ENCODE peak calls at places on chromosomes 11 and 22, in five cellular contexts. M is cardiac muscle cell; Q is CD8-positive, alpha-beta T cell; F is AG04450; D is IMR-90. X is an unnamed sample.

GRCh38 chr22:40463017-40463631 is 92.7 kb downstream of the SGSM3 start:
- DNase-seq in M (no peak), Q (peak; percentile 57), F (no peak), D (no peak), X (no peak)

GRCh38 chr11:285021-285893 is 3.7 kb upstream of the PGGHG start:
- DNase-seq in M (no peak), Q (peak; percentile 10), F (no peak), D (no peak), X (no peak)

GRCh38 chr11:124725719-124726105 is 14.0 kb upstream of the NRGN start:
- DNase-seq in M (peak; percentile 76), Q (no peak), F (no peak), D (peak; percentile 77), X (no peak)

GRCh38 chr11:68338041-68338800 is 25.8 kb downstream of the LRP5 start:
- DNase-seq in M (no peak), Q (no peak), F (peak; percentile 37), D (peak; percentile 72), X (no peak)

GRCh38 chr22:46352691-46353386 is 17.3 kb downstream of the TRMU start:
- DNase-seq in M (peak; percentile 6), Q (no peak), F (no peak), D (peak; percentile 26), X (no peak)

GRCh38 chr22:20455709-20456063 is 18.1 kb upstream of the SCARF2 start:
- DNase-seq in M (no peak), Q (no peak), F (no peak), D (peak; percentile 24), X (no peak)

GRCh38 chr11:76074178-76075112 is 131.9 kb downstream of the WNT11 start:
- DNase-seq in M (peak; percentile 54), Q (no peak), F (no peak), D (peak; percentile 60), X (no peak)

GRCh38 chr11:96311120-96311568 is 31.9 kb downstream of the MAML2 start:
- DNase-seq in M (peak; percentile 79), Q (no peak), F (no peak), D (peak; percentile 74), X (no peak)

GRCh38 chr11:76543006-76543703 is 98.3 kb downstream of the EMSY start:
- DNase-seq in M (no peak), Q (no peak), F (no peak), D (peak; percentile 45), X (no peak)

GRCh38 chr11:134412508-134413333 is 679 bp upstream of the B3GAT1 start:
- DNase-seq in M (peak; percentile 20), Q (no peak), F (no peak), D (no peak), X (no peak)

GRCh38 chr11:63837719-63838118 is 1.2 kb upstream of the MARK2 start:
- DNase-seq in M (no peak), Q (no peak), F (no peak), D (no peak), X (no peak)

GRCh38 chr11:65489061-65489705 is 9.7 kb upstream of the MALAT1 start:
- DNase-seq in M (peak; percentile 81), Q (no peak), F (no peak), D (peak; percentile 90), X (peak; percentile 96)

GRCh38 chr11:78823588-78823987 is 248.9 kb upstream of the NARS2 start:
- DNase-seq in M (peak; percentile 74), Q (no peak), F (no peak), D (no peak), X (no peak)

GRCh38 chr11:97905101-97905500 is 1115.6 kb upstream of the CNTN5 start:
- DNase-seq in M (peak; percentile 50), Q (no peak), F (no peak), D (no peak), X (no peak)

GRCh38 chr11:73931039-73931645 is 19.7 kb upstream of the DNAJB13 start:
- DNase-seq in M (peak; percentile 86), Q (no peak), F (peak; percentile 54), D (peak; percentile 84), X (no peak)

GRCh38 chr22:44752285-44753188 is at the start of gene ARHGAP8:
- DNase-seq in M (no peak), Q (no peak), F (no peak), D (no peak), X (no peak)

GRCh38 chr22:48055827-48056226 is 1293.4 kb downstream of the TBC1D22A start:
- DNase-seq in M (no peak), Q (no peak), F (no peak), D (no peak), X (no peak)

GRCh38 chr11:92224394-92225205 is at the start of gene FAT3:
- DNase-seq in M (peak; percentile 66), Q (no peak), F (peak; percentile 4), D (peak; percentile 41), X (peak; percentile 70)
- H3K27me3 ChIP-seq in M (peaks cover 49% of the 10 kb centered on the region), Q (no peaks in the 10 kb centered on the region), F (peaks cover 52% of the 10 kb centered on the region), D (peaks cover 56% of the 10 kb centered on the region), X (no peaks in the 10 kb centered on the region)

GRCh38 chr11:7577883-7578242 is 64.1 kb downstream of the PPFIBP2 start:
- DNase-seq in M (peak; percentile 72), Q (no peak), F (no peak), D (peak; percentile 49), X (no peak)
- H3K27ac ChIP-seq in M (peak overlapping the region; percentile 66), Q (no peak overlapping the region), F (peak overlapping the region; percentile 63), D (peak overlapping the region; percentile 78), X (peak overlapping the region; percentile 93)

DNA sequence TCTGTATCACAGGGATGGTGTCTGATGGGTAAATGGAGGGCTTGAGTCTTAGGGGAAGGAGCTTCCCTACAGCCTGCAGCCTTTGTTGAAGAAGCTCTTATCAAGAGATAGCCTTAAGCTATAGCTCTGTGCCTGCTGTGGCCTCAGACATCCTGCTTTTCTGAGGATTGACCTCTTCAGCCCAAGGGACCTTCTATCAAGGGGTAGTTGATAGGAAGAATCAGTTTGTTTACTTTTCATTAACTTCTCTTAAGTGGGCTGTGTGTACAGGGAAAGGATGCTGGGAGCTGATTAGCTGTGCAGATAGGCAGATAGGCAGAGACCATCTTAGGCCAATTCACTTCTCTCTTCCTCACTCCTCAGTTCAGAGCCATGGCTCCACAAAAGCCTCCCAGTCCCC is 151.8 kb upstream of the CADM1 start:
- DNase-seq in M (no peak), Q (no peak), F (no peak), D (no peak), X (no peak)
- H3K27me3 ChIP-seq in M (peaks cover 22% of the 10 kb centered on the region), Q (peaks cover 4% of the 10 kb centered on the region), F (no peaks in the 10 kb centered on the region), D (peaks cover 2% of the 10 kb centered on the region), X (peaks cover 5% of the 10 kb centered on the region)

GRCh38 chr11:126339866-126340434 is 15.5 kb upstream of the ST3GAL4 start:
- DNase-seq in M (peak; percentile 69), Q (no peak), F (no peak), D (peak; percentile 62), X (peak; percentile 77)

GRCh38 chr11:126339073-126339865 is 16.2 kb upstream of the ST3GAL4 start:
- DNase-seq in M (no peak), Q (no peak), F (no peak), D (peak; percentile 73), X (no peak)

GRCh38 chr11:126337121-126337471 is 18.4 kb upstream of the ST3GAL4 start:
- DNase-seq in M (no peak), Q (no peak), F (no peak), D (no peak), X (peak; percentile 34)

GRCh38 chr11:126337472-126338241 is 17.8 kb upstream of the ST3GAL4 start:
- DNase-seq in M (no peak), Q (no peak), F (no peak), D (no peak), X (peak; percentile 62)

GRCh38 chr11:126338346-126339055 is 17.0 kb upstream of the ST3GAL4 start:
- DNase-seq in M (no peak), Q (no peak), F (no peak), D (no peak), X (peak; percentile 31)
- H3K27ac ChIP-seq in M (peak overlapping the region; percentile 53), Q (no peak overlapping the region), F (no peak overlapping the region), D (no peak overlapping the region), X (no peak overlapping the region)

GRCh38 chr11:72306186-72306585 is 62.2 kb upstream of the PHOX2A start:
- DNase-seq in M (peak; percentile 29), Q (no peak), F (no peak), D (peak; percentile 21), X (no peak)

GRCh38 chr11:72303179-72303578 is 59.2 kb upstream of the PHOX2A start:
- DNase-seq in M (no peak), Q (no peak), F (no peak), D (no peak), X (no peak)

GRCh38 chr11:72307439-72307838 is 63.5 kb upstream of the PHOX2A start:
- DNase-seq in M (no peak), Q (no peak), F (no peak), D (no peak), X (no peak)

GRCh38 chr11:72308226-72309073 is 64.5 kb upstream of the PHOX2A start:
- DNase-seq in M (peak; percentile 91), Q (no peak), F (peak; percentile 91), D (peak; percentile 98), X (no peak)

DNA sequence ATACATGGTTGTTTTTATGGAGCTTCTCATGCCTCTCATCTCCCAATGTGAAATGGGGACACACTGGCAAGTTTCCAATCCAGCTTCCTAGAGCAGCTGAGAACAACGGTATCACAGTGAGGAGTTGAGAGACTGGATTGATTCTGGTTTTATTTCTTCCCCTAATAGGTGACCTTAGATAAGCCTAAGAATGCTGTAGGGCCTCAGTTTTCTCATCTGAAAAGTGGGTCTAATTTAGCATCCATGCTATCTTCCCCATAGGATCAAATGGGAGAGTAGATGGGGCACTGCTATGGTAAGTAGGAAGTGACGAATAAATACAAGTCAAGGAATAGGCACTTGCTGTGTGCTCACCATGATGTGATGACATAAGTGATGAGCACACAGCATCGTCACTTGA is 61.1 kb upstream of the PHOX2A start:
- DNase-seq in M (no peak), Q (no peak), F (no peak), D (no peak), X (no peak)
- H3K27me3 ChIP-seq in M (no peaks in the 10 kb centered on the region), Q (no peaks in the 10 kb centered on the region), F (no peaks in the 10 kb centered on the region), D (no peaks in the 10 kb centered on the region), X (no peaks in the 10 kb centered on the region)

GRCh38 chr11:13141731-13142724 is 132.9 kb downstream of the RASSF10 start:
- DNase-seq in M (no peak), Q (no peak), F (no peak), D (no peak), X (no peak)
- H3K27ac ChIP-seq in M (no peak overlapping the region), Q (no peak overlapping the region), F (no peak overlapping the region), D (no peak overlapping the region), X (no peak overlapping the region)

DNA sequence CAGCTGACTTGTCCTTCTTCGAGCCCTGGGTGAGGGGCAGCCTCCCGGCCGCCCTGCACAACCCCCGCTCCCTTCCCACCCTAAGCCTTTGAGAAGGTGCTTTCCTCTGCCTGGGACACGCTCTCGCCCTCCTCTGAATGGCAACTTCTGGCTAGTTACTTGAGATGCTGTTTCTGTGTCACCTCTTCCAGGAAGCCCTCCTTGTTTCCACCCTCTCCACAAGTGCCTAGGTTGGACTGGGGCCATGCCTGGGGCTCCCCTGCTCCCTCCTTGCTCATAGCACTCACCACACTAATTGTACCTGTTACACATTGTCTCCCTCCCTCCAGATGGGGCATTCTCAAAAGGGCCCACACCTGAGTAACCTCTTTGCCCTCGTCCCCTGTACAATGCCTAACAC is 72.2 kb downstream of the SCUBE1 start:
- DNase-seq in M (no peak), Q (no peak), F (no peak), D (no peak), X (no peak)
- H3K27me3 ChIP-seq in M (peaks cover 7% of the 10 kb centered on the region), Q (no peaks in the 10 kb centered on the region), F (peaks cover 42% of the 10 kb centered on the region), D (peaks cover 51% of the 10 kb centered on the region), X (no peaks in the 10 kb centered on the region)

X was measured in ascending aorta.